ENCODE peak calls at places on chromosomes 5 and 9, in seven cellular contexts. One of them, this sample, is unnamed.

GRCh38 chr9:128428644-128429504 is 8.2 kb downstream of the CERCAM start:
- DNase-seq in ovary: no peak
- DNase-seq in right lobe of liver: no peak
- DNase-seq in COR-L47: no peak
- DNase-seq in NAMALWA: no peak
- DNase-seq in NCI-H1105: no peak
- DNase-seq in amniotic stem cell: no peak
- DNase-seq in this sample: no peak

GRCh38 chr9:127538849-127539258 is 73.2 kb upstream of the STXBP1 start:
- DNase-seq in ovary: no peak
- DNase-seq in NCI-H1105: no peak
- DNase-seq in COR-L47: no peak
- DNase-seq in right lobe of liver: no peak
- DNase-seq in amniotic stem cell: peak; percentile 32
- DNase-seq in NAMALWA: no peak
- DNase-seq in this sample: no peak

GRCh38 chr5:5629579-5629978 is 207.1 kb downstream of the ICE1 start:
- DNase-seq in ovary: no peak
- DNase-seq in COR-L47: no peak
- DNase-seq in NAMALWA: no peak
- DNase-seq in amniotic stem cell: no peak
- DNase-seq in NCI-H1105: no peak
- DNase-seq in right lobe of liver: no peak
- DNase-seq in this sample: no peak

GRCh38 chr9:16410601-16411285 is 459.7 kb downstream of the BNC2 start:
- DNase-seq in NCI-H1105: no peak
- DNase-seq in amniotic stem cell: no peak
- DNase-seq in ovary: no peak
- DNase-seq in right lobe of liver: no peak
- DNase-seq in NAMALWA: no peak
- DNase-seq in COR-L47: no peak
- DNase-seq in this sample: no peak

GRCh38 chr5:159163027-159163699 is 46.2 kb downstream of the RNF145 start:
- DNase-seq in ovary: no peak
- DNase-seq in NAMALWA: no peak
- DNase-seq in NCI-H1105: no peak
- DNase-seq in COR-L47: no peak
- DNase-seq in amniotic stem cell: no peak
- DNase-seq in right lobe of liver: no peak
- DNase-seq in this sample: peak; percentile 4

GRCh38 chr5:52455920-52456319 is 331.8 kb upstream of the ITGA1 start:
- DNase-seq in right lobe of liver: no peak
- DNase-seq in COR-L47: no peak
- DNase-seq in NAMALWA: no peak
- DNase-seq in amniotic stem cell: no peak
- DNase-seq in ovary: no peak
- DNase-seq in NCI-H1105: no peak
- DNase-seq in this sample: no peak

GRCh38 chr5:146890733-146891440 is 12.3 kb upstream of the PPP2R2B start:
- DNase-seq in COR-L47: no peak
- DNase-seq in NCI-H1105: no peak
- DNase-seq in ovary: no peak
- DNase-seq in amniotic stem cell: no peak
- DNase-seq in NAMALWA: no peak
- DNase-seq in right lobe of liver: no peak
- DNase-seq in this sample: no peak

GRCh38 chr9:20570086-20570485 is 52.2 kb downstream of the MLLT3 start:
- DNase-seq in COR-L47: no peak
- DNase-seq in ovary: no peak
- DNase-seq in NAMALWA: no peak
- DNase-seq in right lobe of liver: no peak
- DNase-seq in amniotic stem cell: no peak
- DNase-seq in NCI-H1105: no peak
- DNase-seq in this sample: no peak

GRCh38 chr5:80516826-80517225 is 28.9 kb downstream of the FAM151B start:
- DNase-seq in COR-L47: no peak
- DNase-seq in amniotic stem cell: peak; percentile 63
- DNase-seq in ovary: no peak
- DNase-seq in right lobe of liver: no peak
- DNase-seq in NCI-H1105: no peak
- DNase-seq in NAMALWA: peak; percentile 3
- DNase-seq in this sample: no peak

GRCh38 chr5:98769256-98770157 is 4.0 kb upstream of the RGMB start:
- DNase-seq in NCI-H1105: peak; percentile 18
- DNase-seq in NAMALWA: no peak
- DNase-seq in COR-L47: peak; percentile 68
- DNase-seq in right lobe of liver: peak; percentile 59
- DNase-seq in amniotic stem cell: peak; percentile 78
- DNase-seq in ovary: peak; percentile 51
- DNase-seq in this sample: no peak

GRCh38 chr9:5185220-5185840 is at the start of gene INSL6:
- DNase-seq in right lobe of liver: no peak
- DNase-seq in amniotic stem cell: no peak
- DNase-seq in NAMALWA: no peak
- DNase-seq in COR-L47: no peak
- DNase-seq in ovary: no peak
- DNase-seq in NCI-H1105: no peak
- DNase-seq in this sample: no peak

GRCh38 chr5:159319363-159319762 is 10.9 kb downstream of the IL12B start:
- DNase-seq in NCI-H1105: no peak
- DNase-seq in amniotic stem cell: no peak
- DNase-seq in ovary: no peak
- DNase-seq in COR-L47: no peak
- DNase-seq in NAMALWA: no peak
- DNase-seq in right lobe of liver: no peak
- DNase-seq in this sample: no peak

GRCh38 chr5:122077451-122078115 is 476 bp downstream of the LOX start:
- DNase-seq in ovary: peak; percentile 40
- DNase-seq in COR-L47: peak; percentile 30
- DNase-seq in NCI-H1105: peak; percentile 24
- DNase-seq in NAMALWA: no peak
- DNase-seq in right lobe of liver: no peak
- DNase-seq in amniotic stem cell: no peak
- DNase-seq in this sample: no peak

GRCh38 chr9:95327239-95327865 is 9.8 kb upstream of the FANCC start:
- DNase-seq in NAMALWA: no peak
- DNase-seq in right lobe of liver: no peak
- DNase-seq in COR-L47: no peak
- DNase-seq in ovary: no peak
- DNase-seq in amniotic stem cell: no peak
- DNase-seq in NCI-H1105: no peak
- DNase-seq in this sample: no peak

GRCh38 chr5:32714836-32715235 is 3.7 kb downstream of the NPR3 start:
- DNase-seq in ovary: no peak
- DNase-seq in COR-L47: no peak
- DNase-seq in NCI-H1105: no peak
- DNase-seq in amniotic stem cell: no peak
- DNase-seq in right lobe of liver: no peak
- DNase-seq in NAMALWA: no peak
- DNase-seq in this sample: no peak

GRCh38 chr9:3931996-3932906 is 367.6 kb downstream of the GLIS3 start:
- DNase-seq in COR-L47: no peak
- DNase-seq in NCI-H1105: no peak
- DNase-seq in ovary: no peak
- DNase-seq in NAMALWA: no peak
- DNase-seq in amniotic stem cell: no peak
- DNase-seq in right lobe of liver: no peak
- DNase-seq in this sample: no peak

GRCh38 chr9:107229146-107229545 is 53.9 kb upstream of the RAD23B start:
- DNase-seq in NCI-H1105: peak; percentile 42
- DNase-seq in ovary: no peak
- DNase-seq in COR-L47: peak; percentile 36
- DNase-seq in right lobe of liver: no peak
- DNase-seq in NAMALWA: no peak
- DNase-seq in amniotic stem cell: no peak
- DNase-seq in this sample: no peak

GRCh38 chr5:142807378-142807911 is 37.3 kb downstream of the ARHGAP26 start:
- DNase-seq in NCI-H1105: no peak
- DNase-seq in amniotic stem cell: no peak
- DNase-seq in NAMALWA: peak; percentile 25
- DNase-seq in ovary: no peak
- DNase-seq in COR-L47: no peak
- DNase-seq in right lobe of liver: peak; percentile 85
- DNase-seq in this sample: no peak

GRCh38 chr9:98256632-98257218 is 1.3 kb upstream of the TBC1D2 start:
- DNase-seq in amniotic stem cell: no peak
- DNase-seq in COR-L47: peak; percentile 8
- DNase-seq in NAMALWA: peak; percentile 63
- DNase-seq in NCI-H1105: no peak
- DNase-seq in ovary: no peak
- DNase-seq in right lobe of liver: no peak
- DNase-seq in this sample: no peak

GRCh38 chr5:142219146-142219545 is 105.7 kb downstream of the SPRY4 start:
- DNase-seq in NAMALWA: no peak
- DNase-seq in ovary: no peak
- DNase-seq in NCI-H1105: no peak
- DNase-seq in COR-L47: no peak
- DNase-seq in amniotic stem cell: no peak
- DNase-seq in right lobe of liver: no peak
- DNase-seq in this sample: no peak

GRCh38 chr5:118611332-118611945 is 376.9 kb downstream of the DTWD2 start:
- DNase-seq in right lobe of liver: no peak
- DNase-seq in ovary: no peak
- DNase-seq in COR-L47: no peak
- DNase-seq in NCI-H1105: no peak
- DNase-seq in NAMALWA: peak; percentile 39
- DNase-seq in amniotic stem cell: no peak
- DNase-seq in this sample: no peak

GRCh38 chr9:1913931-1914330 is 101.2 kb upstream of the SMARCA2 start:
- DNase-seq in NCI-H1105: no peak
- DNase-seq in ovary: no peak
- DNase-seq in right lobe of liver: no peak
- DNase-seq in COR-L47: no peak
- DNase-seq in amniotic stem cell: no peak
- DNase-seq in NAMALWA: no peak
- DNase-seq in this sample: no peak

GRCh38 chr5:77329664-77330430 is 119.4 kb downstream of the PDE8B start:
- DNase-seq in ovary: no peak
- DNase-seq in NCI-H1105: no peak
- DNase-seq in right lobe of liver: no peak
- DNase-seq in amniotic stem cell: no peak
- DNase-seq in NAMALWA: no peak
- DNase-seq in COR-L47: no peak
- DNase-seq in this sample: no peak

GRCh38 chr9:34343090-34343489 is 13.7 kb downstream of the NUDT2 start:
- DNase-seq in COR-L47: no peak
- DNase-seq in right lobe of liver: peak; percentile 88
- DNase-seq in NAMALWA: no peak
- DNase-seq in ovary: peak; percentile 73
- DNase-seq in NCI-H1105: no peak
- DNase-seq in amniotic stem cell: no peak
- DNase-seq in this sample: no peak

GRCh38 chr5:8340739-8341344 is 471.9 kb downstream of the MTRR start:
- DNase-seq in right lobe of liver: no peak
- DNase-seq in ovary: no peak
- DNase-seq in amniotic stem cell: no peak
- DNase-seq in NCI-H1105: no peak
- DNase-seq in NAMALWA: peak; percentile 13
- DNase-seq in COR-L47: peak; percentile 12
- DNase-seq in this sample: no peak

GRCh38 chr5:16735092-16735970 is 118.5 kb upstream of the RETREG1 start:
- DNase-seq in NAMALWA: no peak
- DNase-seq in COR-L47: no peak
- DNase-seq in NCI-H1105: no peak
- DNase-seq in right lobe of liver: no peak
- DNase-seq in ovary: no peak
- DNase-seq in amniotic stem cell: no peak
- DNase-seq in this sample: no peak

GRCh38 chr9:4821133-4821532 is 28.4 kb downstream of the RCL1 start:
- DNase-seq in amniotic stem cell: no peak
- DNase-seq in right lobe of liver: no peak
- DNase-seq in COR-L47: no peak
- DNase-seq in NCI-H1105: no peak
- DNase-seq in NAMALWA: no peak
- DNase-seq in ovary: no peak
- DNase-seq in this sample: no peak

GRCh38 chr5:169157064-169157463 is 143.9 kb downstream of the SLIT3 start:
- DNase-seq in right lobe of liver: no peak
- DNase-seq in NCI-H1105: no peak
- DNase-seq in NAMALWA: no peak
- DNase-seq in amniotic stem cell: no peak
- DNase-seq in ovary: no peak
- DNase-seq in COR-L47: no peak
- DNase-seq in this sample: no peak

GRCh38 chr9:23451802-23452418 is 374.1 kb downstream of the ELAVL2 start:
- DNase-seq in COR-L47: no peak
- DNase-seq in NCI-H1105: no peak
- DNase-seq in ovary: no peak
- DNase-seq in right lobe of liver: no peak
- DNase-seq in amniotic stem cell: no peak
- DNase-seq in NAMALWA: no peak
- DNase-seq in this sample: no peak

GRCh38 chr5:124678478-124678877 is 68.0 kb downstream of the ZNF608 start:
- DNase-seq in amniotic stem cell: no peak
- DNase-seq in NCI-H1105: no peak
- DNase-seq in ovary: no peak
- DNase-seq in NAMALWA: no peak
- DNase-seq in COR-L47: no peak
- DNase-seq in right lobe of liver: no peak
- DNase-seq in this sample: no peak

GRCh38 chr5:132142459-132142858 is 68.9 kb downstream of the CSF2 start:
- DNase-seq in NAMALWA: no peak
- DNase-seq in NCI-H1105: no peak
- DNase-seq in amniotic stem cell: no peak
- DNase-seq in COR-L47: no peak
- DNase-seq in ovary: no peak
- DNase-seq in right lobe of liver: no peak
- DNase-seq in this sample: no peak

GRCh38 chr9:91694081-91694870 is 255.8 kb downstream of the ROR2 start:
- DNase-seq in right lobe of liver: no peak
- DNase-seq in amniotic stem cell: no peak
- DNase-seq in ovary: no peak
- DNase-seq in NCI-H1105: no peak
- DNase-seq in COR-L47: no peak
- DNase-seq in NAMALWA: no peak
- DNase-seq in this sample: no peak

GRCh38 chr9:4984171-4984570 is 901 bp upstream of the JAK2 start:
- DNase-seq in ovary: no peak
- DNase-seq in amniotic stem cell: no peak
- DNase-seq in NCI-H1105: no peak
- DNase-seq in right lobe of liver: no peak
- DNase-seq in NAMALWA: no peak
- DNase-seq in COR-L47: peak; percentile 59
- DNase-seq in this sample: no peak

GRCh38 chr9:130028493-130029222 is 14.3 kb downstream of the FNBP1 start:
- DNase-seq in COR-L47: no peak
- DNase-seq in NCI-H1105: no peak
- DNase-seq in NAMALWA: no peak
- DNase-seq in right lobe of liver: no peak
- DNase-seq in amniotic stem cell: no peak
- DNase-seq in ovary: no peak
- DNase-seq in this sample: no peak

GRCh38 chr5:179967489-179967888 is 59.8 kb upstream of the TBC1D9B start:
- DNase-seq in amniotic stem cell: no peak
- DNase-seq in NAMALWA: peak; percentile 13
- DNase-seq in NCI-H1105: no peak
- DNase-seq in right lobe of liver: no peak
- DNase-seq in COR-L47: no peak
- DNase-seq in ovary: no peak
- DNase-seq in this sample: no peak

GRCh38 chr9:82598254-82599039 is 464.5 kb downstream of the RASEF start:
- DNase-seq in ovary: no peak
- DNase-seq in amniotic stem cell: no peak
- DNase-seq in NAMALWA: no peak
- DNase-seq in COR-L47: no peak
- DNase-seq in right lobe of liver: no peak
- DNase-seq in NCI-H1105: no peak
- DNase-seq in this sample: no peak

GRCh38 chr9:114902773-114903589 is 27.4 kb downstream of the TNFSF8 start:
- DNase-seq in NAMALWA: no peak
- DNase-seq in NCI-H1105: no peak
- DNase-seq in amniotic stem cell: no peak
- DNase-seq in ovary: no peak
- DNase-seq in right lobe of liver: no peak
- DNase-seq in COR-L47: no peak
- DNase-seq in this sample: no peak

GRCh38 chr5:144125163-144125726 is 45.2 kb downstream of the YIPF5 start:
- DNase-seq in NCI-H1105: no peak
- DNase-seq in ovary: no peak
- DNase-seq in COR-L47: no peak
- DNase-seq in NAMALWA: no peak
- DNase-seq in amniotic stem cell: no peak
- DNase-seq in right lobe of liver: no peak
- DNase-seq in this sample: no peak